ENCODE peak calls at places on chromosome 2, in five cellular contexts. N is hypothalamus, L is GM04504, Y is NCI-H2081, J is gastrocnemius medialis. X is an unnamed sample.

GRCh38 chr2:55033076-55033742 is 17.0 kb downstream of the RTN4 start:
- DNase-seq in N (no peak), L (no peak), Y (no peak), J (no peak), X (no peak)

GRCh38 chr2:100812573-100812972 is 7.4 kb upstream of the NPAS2 start:
- DNase-seq in N (no peak), L (no peak), Y (peak), J (no peak), X (no peak)

GRCh38 chr2:45688479-45689298 is 37.2 kb downstream of the PRKCE start:
- DNase-seq in N (no peak), L (no peak), Y (no peak), J (no peak), X (no peak)

GRCh38 chr2:99643824-99644787 is 154.3 kb upstream of the REV1 start:
- DNase-seq in N (no peak), L (no peak), Y (peak), J (peak), X (no peak)

GRCh38 chr2:69830045-69830905 is 815 bp downstream of the GMCL1 start:
- DNase-seq in N (no peak), L (no peak), Y (peak), J (peak), X (peak)

GRCh38 chr2:25123682-25124081 is 44.7 kb downstream of the POMC start:
- DNase-seq in N (no peak), L (no peak), Y (no peak), J (no peak), X (no peak)

GRCh38 chr2:171924170-171924942 is 2.1 kb downstream of the HAT1 start:
- DNase-seq in N (no peak), L (no peak), Y (no peak), J (no peak), X (no peak)

GRCh38 chr2:127361929-127362328 is 25.8 kb downstream of the MAP3K2 start:
- DNase-seq in N (no peak), L (no peak), Y (no peak), J (no peak), X (no peak)

GRCh38 chr2:175577405-175577986 is 396.0 kb upstream of the ATP5MC3 start:
- DNase-seq in N (no peak), L (no peak), Y (no peak), J (no peak), X (no peak)

GRCh38 chr2:132703396-132703795 is 33.4 kb upstream of the LYPD1 start:
- DNase-seq in N (no peak), L (no peak), Y (no peak), J (no peak), X (no peak)

GRCh38 chr2:223647258-223647952 is 45.2 kb upstream of the SCG2 start:
- DNase-seq in N (no peak), L (no peak), Y (no peak), J (no peak), X (no peak)

GRCh38 chr2:24815171-24815570 is 21.9 kb downstream of the CENPO start:
- DNase-seq in N (no peak), L (no peak), Y (no peak), J (no peak), X (no peak)

GRCh38 chr2:56749152-56749752 is 565.5 kb downstream of the CCDC85A start:
- DNase-seq in N (no peak), L (peak), Y (peak), J (no peak), X (no peak)

GRCh38 chr2:47021301-47022009 is 105.8 kb upstream of the MCFD2 start:
- DNase-seq in N (no peak), L (no peak), Y (no peak), J (no peak), X (no peak)

GRCh38 chr2:19362652-19363473 is 4.4 kb upstream of the OSR1 start:
- DNase-seq in N (peak), L (peak), Y (peak), J (peak), X (peak)

GRCh38 chr2:58204195-58204959 is 36.7 kb downstream of the FANCL start:
- DNase-seq in N (no peak), L (no peak), Y (peak), J (no peak), X (no peak)

GRCh38 chr2:23475036-23475435 is 90.1 kb downstream of the KLHL29 start:
- DNase-seq in N (no peak), L (no peak), Y (no peak), J (no peak), X (no peak)

GRCh38 chr2:96265349-96265839 is 403 bp downstream of the TMEM127 start:
- DNase-seq in N (no peak), L (no peak), Y (peak), J (peak), X (peak)

GRCh38 chr2:143300531-143300930 is 171.3 kb downstream of the ARHGAP15 start:
- DNase-seq in N (no peak), L (no peak), Y (no peak), J (no peak), X (no peak)

GRCh38 chr2:38432827-38433606 is 55.9 kb upstream of the ATL2 start:
- DNase-seq in N (no peak), L (no peak), Y (no peak), J (peak), X (no peak)

GRCh38 chr2:163493330-163494319 is 242.2 kb downstream of the FIGN start:
- DNase-seq in N (no peak), L (no peak), Y (no peak), J (no peak), X (no peak)

GRCh38 chr2:31729442-31730092 is 148.8 kb upstream of the SRD5A2 start:
- DNase-seq in N (no peak), L (peak), Y (peak), J (no peak), X (no peak)

GRCh38 chr2:12728221-12728777 is 11.6 kb downstream of the TRIB2 start:
- DNase-seq in N (no peak), L (no peak), Y (no peak), J (no peak), X (no peak)

GRCh38 chr2:85790032-85790431 is 36.2 kb downstream of the ATOH8 start:
- DNase-seq in N (no peak), L (no peak), Y (no peak), J (no peak), X (no peak)

GRCh38 chr2:168182850-168183249 is 64.5 kb downstream of the STK39 start:
- DNase-seq in N (no peak), L (no peak), Y (no peak), J (no peak), X (no peak)

GRCh38 chr2:38649176-38649728 is 16.7 kb upstream of the GALM start:
- DNase-seq in N (no peak), L (no peak), Y (no peak), J (no peak), X (no peak)

GRCh38 chr2:128808462-128809255 is 490.0 kb upstream of the HS6ST1 start:
- DNase-seq in N (no peak), L (no peak), Y (no peak), J (peak), X (no peak)

GRCh38 chr2:215052810-215053209 is 85.6 kb downstream of the ABCA12 start:
- DNase-seq in N (no peak), L (no peak), Y (no peak), J (no peak), X (no peak)

GRCh38 chr2:133167990-133168389 is 400.3 kb downstream of the NCKAP5 start:
- DNase-seq in N (no peak), L (no peak), Y (no peak), J (no peak), X (no peak)

GRCh38 chr2:73970850-73971471 is 13.7 kb upstream of the TET3 start:
- DNase-seq in N (no peak), L (no peak), Y (no peak), J (no peak), X (peak)

GRCh38 chr2:234193977-234194563 is 143.6 kb downstream of the SPP2 start:
- DNase-seq in N (no peak), L (no peak), Y (no peak), J (no peak), X (no peak)

X was measured in head of caudate nucleus.